ENCODE peak calls at places on chromosomes 16 and 17, in nine cellular contexts. A is IMR-90, Z is PC-3, Y is upper lobe of right lung, Q is thyroid gland, B is fibroblast of mammary gland, J is BJ, G is fibroblast of the aortic adventitia, M is HCT116. S is an unnamed sample.

GRCh38 chr17:330993-331701 is 21.5 kb downstream of the RPH3AL start:
- DNase-seq in A (no peak), Z (no peak), Y (peak), Q (no peak), B (no peak), J (no peak), G (no peak), M (no peak), S (no peak)

GRCh38 chr17:70144260-70144846 is 25.0 kb upstream of the KCNJ2 start:
- DNase-seq in A (peak), Z (peak), Y (no peak), Q (no peak), B (peak), J (no peak), G (peak), M (peak), S (peak)

GRCh38 chr17:4004517-4005295 is 40.5 kb upstream of the ATP2A3 start:
- DNase-seq in A (no peak), Z (peak), Y (peak), Q (peak), B (peak), J (no peak), G (peak), M (peak), S (peak)

GRCh38 chr17:50609376-50610074 is 25.2 kb upstream of the ABCC3 start:
- DNase-seq in A (no peak), Z (no peak), Y (no peak), Q (no peak), B (no peak), J (no peak), G (no peak), M (no peak), S (no peak)

GRCh38 chr17:30323895-30324319 is 9.9 kb downstream of the TMIGD1 start:
- DNase-seq in A (no peak), Z (peak), Y (no peak), Q (peak), B (peak), J (no peak), G (peak), M (peak), S (peak)

GRCh38 chr16:22207715-22208360 is 1.8 kb downstream of the EEF2K start:
- DNase-seq in A (no peak), Z (no peak), Y (no peak), Q (no peak), B (no peak), J (no peak), G (no peak), M (no peak), S (no peak)

GRCh38 chr16:69017036-69017783 is 88.2 kb upstream of the HAS3 start:
- DNase-seq in A (peak), Z (peak), Y (no peak), Q (no peak), B (peak), J (peak), G (peak), M (peak), S (peak)

GRCh38 chr16:22912654-22913053 is 98.7 kb downstream of the HS3ST2 start:
- DNase-seq in A (no peak), Z (no peak), Y (no peak), Q (no peak), B (no peak), J (no peak), G (no peak), M (no peak), S (no peak)

GRCh38 chr16:57416084-57416483 is 11.5 kb downstream of the CCL17 start:
- DNase-seq in A (no peak), Z (no peak), Y (no peak), Q (no peak), B (no peak), J (no peak), G (no peak), M (no peak), S (no peak)

GRCh38 chr17:73065376-73065775 is 27.1 kb downstream of the SLC39A11 start:
- DNase-seq in A (no peak), Z (no peak), Y (no peak), Q (no peak), B (no peak), J (no peak), G (no peak), M (no peak), S (no peak)

GRCh38 chr17:58284613-58285421 is 4.1 kb upstream of the MPO start:
- DNase-seq in A (no peak), Z (no peak), Y (peak), Q (no peak), B (no peak), J (no peak), G (no peak), M (no peak), S (no peak)

GRCh38 chr17:41932821-41933389 is 2.5 kb downstream of the ODAD4 start:
- DNase-seq in A (no peak), Z (no peak), Y (no peak), Q (no peak), B (no peak), J (no peak), G (no peak), M (no peak), S (no peak)

GRCh38 chr17:65557349-65558310 is 3.8 kb downstream of the AXIN2 start:
- DNase-seq in A (peak), Z (no peak), Y (no peak), Q (peak), B (peak), J (no peak), G (peak), M (peak), S (peak)

GRCh38 chr16:2664522-2665096 is 17.7 kb upstream of the KCTD5 start:
- DNase-seq in A (no peak), Z (peak), Y (no peak), Q (no peak), B (no peak), J (no peak), G (no peak), M (no peak), S (no peak)

GRCh38 chr17:48294989-48295892 is 134.8 kb downstream of the SKAP1 start:
- DNase-seq in A (no peak), Z (peak), Y (no peak), Q (no peak), B (peak), J (no peak), G (peak), M (no peak), S (peak)

GRCh38 chr17:81000089-81000630 is 8.5 kb downstream of the CHMP6 start:
- DNase-seq in A (no peak), Z (no peak), Y (no peak), Q (no peak), B (no peak), J (no peak), G (no peak), M (no peak), S (no peak)

GRCh38 chr17:75589919-75590303 is 2.3 kb downstream of the MYO15B start:
- DNase-seq in A (no peak), Z (no peak), Y (peak), Q (peak), B (no peak), J (no peak), G (no peak), M (no peak), S (no peak)

GRCh38 chr16:86029131-86029741 is 130.3 kb downstream of the IRF8 start:
- DNase-seq in A (peak), Z (no peak), Y (peak), Q (peak), B (peak), J (no peak), G (peak), M (no peak), S (peak)

GRCh38 chr17:71440513-71440912 is 680.3 kb upstream of the SOX9 start:
- DNase-seq in A (peak), Z (peak), Y (no peak), Q (no peak), B (no peak), J (no peak), G (no peak), M (no peak), S (no peak)

GRCh38 chr17:34146440-34147043 is 108.5 kb upstream of the CCL2 start:
- DNase-seq in A (no peak), Z (peak), Y (peak), Q (peak), B (peak), J (no peak), G (no peak), M (no peak), S (peak)

GRCh38 chr16:85396879-85397871 is 215.9 kb upstream of the GSE1 start:
- DNase-seq in A (no peak), Z (no peak), Y (peak), Q (no peak), B (no peak), J (no peak), G (no peak), M (no peak), S (no peak)

GRCh38 chr17:77802811-77803220 is 155.7 kb upstream of the TNRC6C start:
- DNase-seq in A (peak), Z (no peak), Y (no peak), Q (peak), B (no peak), J (no peak), G (peak), M (no peak), S (peak)

DNA sequence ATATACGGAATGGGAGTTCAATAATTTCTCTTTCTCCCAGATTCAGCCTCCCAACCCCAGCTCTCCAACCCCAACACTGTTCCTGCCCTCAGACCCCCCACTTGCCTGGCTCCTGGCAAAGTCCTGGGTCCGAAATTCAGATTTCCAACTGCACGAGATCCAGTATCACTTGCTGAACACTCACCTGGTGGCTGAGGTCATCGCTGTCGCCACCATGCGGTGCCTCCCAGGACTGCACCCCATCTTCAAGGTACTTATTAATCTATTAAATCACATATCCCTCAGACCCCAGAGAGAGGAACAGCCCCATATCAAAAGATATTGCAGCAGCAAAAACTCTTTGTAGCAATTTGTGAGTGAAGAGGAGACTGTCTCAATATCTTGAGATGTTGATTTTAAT is 5.7 kb downstream of the ALOX12 start:
- DNase-seq in A (no peak), Z (no peak), Y (no peak), Q (no peak), B (peak), J (no peak), G (peak), M (no peak), S (peak)
- TF ChIP-seq CTCF in A (peak), Z (peak), Y (peak), Q (peak), B (peak), J (peak), G (peak), M (peak), S (peak)

DNA sequence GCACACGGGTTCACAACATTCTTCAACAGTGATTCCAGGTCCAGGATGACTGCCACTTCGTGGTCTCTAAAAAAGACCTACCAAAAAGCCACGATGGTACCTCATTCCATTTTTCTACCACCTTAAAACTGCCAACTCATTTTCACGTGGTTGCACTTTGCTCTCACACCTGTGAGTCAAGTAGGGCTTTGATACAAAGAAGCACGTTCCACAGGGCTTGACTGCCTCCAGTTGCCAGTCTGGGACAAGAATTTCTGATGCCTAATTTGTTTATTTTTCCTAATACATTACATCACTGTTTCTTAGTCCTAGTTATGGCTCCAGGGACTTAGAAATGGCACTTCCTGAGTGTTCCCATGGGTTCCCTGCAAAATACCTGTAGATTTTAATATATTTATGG is 911.6 kb upstream of the EEF2KMT start:
- DNase-seq in A (no peak), Z (no peak), Y (no peak), Q (no peak), B (no peak), J (no peak), G (no peak), M (no peak), S (no peak)
- H3K4me3 ChIP-seq in A (no peak), Z (no peak), Y (no peak), Q (no peak), B (no peak), J (no peak), G (no peak), M (no peak), S (no peak)

DNA sequence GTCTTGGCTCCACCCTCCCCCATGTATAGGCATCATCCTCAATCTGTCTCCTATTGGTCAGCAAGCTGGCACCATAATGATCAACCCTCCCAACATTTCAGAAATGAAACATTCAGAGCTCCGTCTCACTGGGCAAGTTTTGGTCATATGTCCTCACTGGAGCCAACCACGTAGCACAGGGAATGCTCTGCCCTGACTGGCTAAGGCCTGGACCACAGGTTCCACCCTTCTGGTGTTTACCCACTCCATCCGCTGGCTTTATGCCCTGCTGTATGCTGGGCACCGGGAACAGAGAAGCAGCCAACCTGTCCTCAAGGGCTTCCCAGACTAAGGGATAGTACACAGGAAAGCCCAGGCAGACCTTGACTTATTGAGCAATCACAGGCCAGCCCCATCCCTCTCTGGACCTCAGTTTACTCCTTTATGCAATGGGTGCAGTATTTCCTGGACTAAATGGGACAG is 20.5 kb downstream of the MYO15A start:
- DNase-seq in A (peak), Z (peak), Y (peak), Q (peak), B (peak), J (no peak), G (peak), M (no peak), S (peak)
- TF ChIP-seq CTCF in A (no peak), Z (no peak), Y (no peak), Q (no peak), B (no peak), J (no peak), G (no peak), M (no peak), S (no peak)

GRCh38 chr16:89845417-89845816 is 17.1 kb downstream of the SPIRE2 start:
- DNase-seq in A (no peak), Z (no peak), Y (no peak), Q (no peak), B (no peak), J (no peak), G (no peak), M (no peak), S (no peak)

GRCh38 chr16:89841275-89841674 is 13.0 kb downstream of the SPIRE2 start:
- DNase-seq in A (no peak), Z (no peak), Y (no peak), Q (no peak), B (no peak), J (no peak), G (no peak), M (no peak), S (no peak)

GRCh38 chr16:89843409-89844350 is 15.4 kb downstream of the SPIRE2 start:
- DNase-seq in A (no peak), Z (no peak), Y (no peak), Q (no peak), B (no peak), J (no peak), G (no peak), M (no peak), S (no peak)

GRCh38 chr16:89844739-89845339 is 16.6 kb downstream of the SPIRE2 start:
- DNase-seq in A (no peak), Z (no peak), Y (no peak), Q (no peak), B (no peak), J (no peak), G (no peak), M (no peak), S (no peak)

DNA sequence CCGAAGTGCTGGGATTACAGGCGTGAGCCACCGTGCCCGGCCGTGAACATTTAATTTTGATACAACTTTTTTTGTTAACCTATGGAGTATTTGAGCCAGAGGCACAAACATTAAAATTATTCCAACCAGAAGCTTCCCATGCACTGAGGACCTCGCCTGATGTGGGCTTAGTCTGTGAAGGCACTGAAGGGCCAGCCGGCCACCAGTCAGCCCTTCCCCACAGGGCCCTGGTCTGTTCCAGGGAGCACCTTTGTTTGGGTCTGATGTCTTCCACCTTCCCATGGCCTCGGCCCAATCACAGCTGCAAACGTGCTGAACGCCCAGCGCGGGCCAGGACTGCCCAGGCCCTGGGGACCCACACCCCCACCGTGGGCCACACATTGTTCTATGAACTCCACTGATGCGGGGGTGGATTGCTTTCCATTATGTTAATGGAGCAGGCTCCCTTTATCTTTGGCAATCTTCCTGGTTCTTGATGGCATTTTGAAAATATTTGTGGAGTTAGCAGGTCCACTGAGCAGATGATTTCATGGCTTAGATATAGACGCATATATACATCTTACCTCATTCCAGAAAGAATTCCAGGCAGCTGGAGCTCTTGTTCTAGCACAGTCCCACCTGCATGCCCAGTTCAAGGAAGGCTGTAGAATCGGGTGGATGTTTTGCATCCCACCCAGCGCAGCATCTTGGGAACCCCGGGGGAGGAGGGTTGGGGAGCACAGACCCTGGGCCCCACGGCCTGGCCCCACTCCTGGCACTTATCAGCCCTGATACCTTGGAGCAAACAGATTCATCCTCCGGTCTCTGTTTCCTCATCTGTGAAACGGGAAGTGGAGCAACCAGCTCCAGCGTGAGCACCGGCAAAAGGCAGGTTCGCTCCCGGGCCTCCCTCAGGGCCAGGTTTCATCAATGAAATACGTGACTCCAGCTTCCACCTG is 14.5 kb downstream of the SPIRE2 start:
- DNase-seq in A (peak), Z (peak), Y (no peak), Q (peak), B (peak), J (peak), G (peak), M (no peak), S (peak)
- H3K4me3 ChIP-seq in A (no peak), Z (no peak), Y (no peak), Q (no peak), B (no peak), J (no peak), G (no peak), M (no peak), S (no peak)

GRCh38 chr16:25988882-25989281 is 297.1 kb downstream of the HS3ST4 start:
- DNase-seq in A (no peak), Z (no peak), Y (no peak), Q (no peak), B (no peak), J (no peak), G (no peak), M (no peak), S (no peak)
- TF ChIP-seq CTCF in A (no peak), Z (no peak), Y (no peak), Q (no peak), B (no peak), J (no peak), G (no peak), M (no peak), S (no peak)

DNA sequence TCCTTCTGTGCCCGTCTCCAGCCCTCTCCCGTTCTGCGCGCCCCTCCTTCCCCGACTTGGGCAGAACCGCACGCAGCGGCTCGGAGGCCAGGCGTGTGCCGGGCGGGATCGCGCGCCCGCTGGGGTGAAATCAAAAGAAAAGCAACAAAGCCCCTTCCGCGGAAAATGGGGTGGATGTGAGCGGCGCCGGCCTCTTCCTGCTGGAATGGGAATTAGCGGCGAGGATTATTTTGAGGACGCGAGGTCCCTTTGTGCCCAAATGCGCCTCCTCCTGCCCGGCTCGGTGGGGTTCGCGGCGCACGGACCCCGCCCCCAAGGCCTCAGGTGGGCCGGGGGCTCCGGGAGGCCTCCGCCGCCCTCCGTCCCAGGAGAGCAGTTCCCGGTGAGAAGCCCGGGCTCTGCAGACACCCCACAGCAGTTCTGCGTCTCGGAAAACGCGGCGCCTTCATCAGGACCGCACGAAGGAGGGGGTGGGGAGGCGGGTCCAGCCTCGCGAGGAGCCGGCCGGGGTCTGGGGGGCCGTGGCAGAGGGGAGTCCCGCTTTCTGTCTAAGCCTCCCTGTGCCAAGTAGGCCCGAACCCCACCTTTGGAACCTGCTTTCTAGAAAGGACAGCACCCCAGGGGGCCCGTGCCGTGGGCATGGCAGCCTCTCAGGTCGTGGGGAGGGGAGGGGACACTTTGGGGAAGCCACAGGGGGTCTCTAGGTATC is 91.0 kb upstream of the CBX4 start:
- DNase-seq in A (no peak), Z (no peak), Y (no peak), Q (no peak), B (no peak), J (no peak), G (peak), M (no peak), S (no peak)
- H3K4me3 ChIP-seq in A (peak), Z (peak), Y (no peak), Q (no peak), B (no peak), J (peak), G (peak), M (no peak), S (peak)

GRCh38 chr16:17053536-17054160 is 417.1 kb downstream of the XYLT1 start:
- DNase-seq in A (no peak), Z (no peak), Y (no peak), Q (no peak), B (no peak), J (no peak), G (no peak), M (no peak), S (no peak)
- TF ChIP-seq CTCF in A (peak), Z (no peak), Y (no peak), Q (no peak), B (no peak), J (no peak), G (no peak), M (peak), S (no peak)